ENCODE peak calls at places on chromosomes 5 and 9, in eight cellular contexts. One of them, this sample, is unnamed.

GRCh38 chr5:134465856-134466240 is 54.2 kb upstream of the CDKN2AIPNL start:
- DNase-seq in left ventricle myocardium superior: peak; percentile 95
- DNase-seq in Calu3: peak; percentile 96
- DNase-seq in mesothelial cell of epicardium: peak; percentile 84
- DNase-seq in HTR-8/SVneo: peak; percentile 90
- DNase-seq in activated CD4-positive, alpha-beta memory T cell treated with anti-CD3 and anti-CD28 coated beads, Interleukin-2, amount 10 ng/mL, durations not matched to agents 7 days and 5 days: peak; percentile 67
- DNase-seq in GM23248: peak; percentile 97
- DNase-seq in SW480: peak; percentile 93
- DNase-seq in this sample: peak; percentile 73

GRCh38 chr5:179836225-179837019 is 15.7 kb downstream of the SQSTM1 start:
- DNase-seq in left ventricle myocardium superior: peak; percentile 41
- DNase-seq in Calu3: no peak
- DNase-seq in mesothelial cell of epicardium: no peak
- DNase-seq in HTR-8/SVneo: no peak
- DNase-seq in activated CD4-positive, alpha-beta memory T cell treated with anti-CD3 and anti-CD28 coated beads, Interleukin-2, amount 10 ng/mL, durations not matched to agents 7 days and 5 days: peak; percentile 70
- DNase-seq in GM23248: peak; percentile 47
- DNase-seq in SW480: peak; percentile 55
- DNase-seq in this sample: no peak

GRCh38 chr5:147417133-147417813 is 92.6 kb downstream of the DPYSL3 start:
- DNase-seq in left ventricle myocardium superior: peak; percentile 49
- DNase-seq in Calu3: peak; percentile 80
- DNase-seq in mesothelial cell of epicardium: no peak
- DNase-seq in HTR-8/SVneo: no peak
- DNase-seq in activated CD4-positive, alpha-beta memory T cell treated with anti-CD3 and anti-CD28 coated beads, Interleukin-2, amount 10 ng/mL, durations not matched to agents 7 days and 5 days: no peak
- DNase-seq in GM23248: peak; percentile 60
- DNase-seq in SW480: no peak
- DNase-seq in this sample: no peak

GRCh38 chr5:159965031-159965837 is 43.7 kb upstream of the TTC1 start:
- DNase-seq in left ventricle myocardium superior: peak; percentile 75
- DNase-seq in Calu3: peak; percentile 76
- DNase-seq in mesothelial cell of epicardium: peak; percentile 66
- DNase-seq in HTR-8/SVneo: peak; percentile 68
- DNase-seq in activated CD4-positive, alpha-beta memory T cell treated with anti-CD3 and anti-CD28 coated beads, Interleukin-2, amount 10 ng/mL, durations not matched to agents 7 days and 5 days: peak; percentile 31
- DNase-seq in GM23248: peak; percentile 80
- DNase-seq in SW480: peak; percentile 83
- DNase-seq in this sample: no peak

GRCh38 chr5:51652980-51653379 is 269.7 kb downstream of the ISL1 start:
- DNase-seq in left ventricle myocardium superior: no peak
- DNase-seq in Calu3: peak; percentile 28
- DNase-seq in mesothelial cell of epicardium: no peak
- DNase-seq in HTR-8/SVneo: no peak
- DNase-seq in activated CD4-positive, alpha-beta memory T cell treated with anti-CD3 and anti-CD28 coated beads, Interleukin-2, amount 10 ng/mL, durations not matched to agents 7 days and 5 days: no peak
- DNase-seq in GM23248: no peak
- DNase-seq in SW480: no peak
- DNase-seq in this sample: peak; percentile 45

GRCh38 chr9:37197158-37198033 is 77.0 kb downstream of the ZCCHC7 start:
- DNase-seq in left ventricle myocardium superior: no peak
- DNase-seq in Calu3: no peak
- DNase-seq in mesothelial cell of epicardium: no peak
- DNase-seq in HTR-8/SVneo: no peak
- DNase-seq in activated CD4-positive, alpha-beta memory T cell treated with anti-CD3 and anti-CD28 coated beads, Interleukin-2, amount 10 ng/mL, durations not matched to agents 7 days and 5 days: no peak
- DNase-seq in GM23248: peak; percentile 24
- DNase-seq in SW480: no peak
- DNase-seq in this sample: no peak

GRCh38 chr9:114003756-114004155 is 74.3 kb downstream of the AMBP start:
- DNase-seq in left ventricle myocardium superior: no peak
- DNase-seq in Calu3: no peak
- DNase-seq in mesothelial cell of epicardium: no peak
- DNase-seq in HTR-8/SVneo: no peak
- DNase-seq in activated CD4-positive, alpha-beta memory T cell treated with anti-CD3 and anti-CD28 coated beads, Interleukin-2, amount 10 ng/mL, durations not matched to agents 7 days and 5 days: no peak
- DNase-seq in GM23248: no peak
- DNase-seq in SW480: no peak
- DNase-seq in this sample: no peak

GRCh38 chr5:109455598-109456096 is 45.9 kb upstream of the PJA2 start:
- DNase-seq in left ventricle myocardium superior: no peak
- DNase-seq in Calu3: peak; percentile 71
- DNase-seq in mesothelial cell of epicardium: no peak
- DNase-seq in HTR-8/SVneo: peak; percentile 81
- DNase-seq in activated CD4-positive, alpha-beta memory T cell treated with anti-CD3 and anti-CD28 coated beads, Interleukin-2, amount 10 ng/mL, durations not matched to agents 7 days and 5 days: peak; percentile 17
- DNase-seq in GM23248: peak; percentile 98
- DNase-seq in SW480: peak; percentile 85
- DNase-seq in this sample: peak; percentile 92

GRCh38 chr9:124290053-124290581 is 32.4 kb downstream of the NEK6 start:
- DNase-seq in left ventricle myocardium superior: no peak
- DNase-seq in Calu3: no peak
- DNase-seq in mesothelial cell of epicardium: no peak
- DNase-seq in HTR-8/SVneo: no peak
- DNase-seq in activated CD4-positive, alpha-beta memory T cell treated with anti-CD3 and anti-CD28 coated beads, Interleukin-2, amount 10 ng/mL, durations not matched to agents 7 days and 5 days: no peak
- DNase-seq in GM23248: no peak
- DNase-seq in SW480: no peak
- DNase-seq in this sample: no peak

GRCh38 chr5:113489299-113489698 is 1.0 kb upstream of the MCC start:
- DNase-seq in left ventricle myocardium superior: no peak
- DNase-seq in Calu3: peak; percentile 72
- DNase-seq in mesothelial cell of epicardium: no peak
- DNase-seq in HTR-8/SVneo: peak; percentile 83
- DNase-seq in activated CD4-positive, alpha-beta memory T cell treated with anti-CD3 and anti-CD28 coated beads, Interleukin-2, amount 10 ng/mL, durations not matched to agents 7 days and 5 days: peak; percentile 26
- DNase-seq in GM23248: peak; percentile 97
- DNase-seq in SW480: peak; percentile 99
- DNase-seq in this sample: peak; percentile 94

GRCh38 chr9:95880011-95880690 is 4.7 kb downstream of the ERCC6L2 start:
- DNase-seq in left ventricle myocardium superior: no peak
- DNase-seq in Calu3: no peak
- DNase-seq in mesothelial cell of epicardium: no peak
- DNase-seq in HTR-8/SVneo: no peak
- DNase-seq in activated CD4-positive, alpha-beta memory T cell treated with anti-CD3 and anti-CD28 coated beads, Interleukin-2, amount 10 ng/mL, durations not matched to agents 7 days and 5 days: no peak
- DNase-seq in GM23248: peak; percentile 41
- DNase-seq in SW480: no peak
- DNase-seq in this sample: no peak

GRCh38 chr5:158727771-158728311 is 371.9 kb downstream of the EBF1 start:
- DNase-seq in left ventricle myocardium superior: peak; percentile 57
- DNase-seq in Calu3: no peak
- DNase-seq in mesothelial cell of epicardium: no peak
- DNase-seq in HTR-8/SVneo: no peak
- DNase-seq in activated CD4-positive, alpha-beta memory T cell treated with anti-CD3 and anti-CD28 coated beads, Interleukin-2, amount 10 ng/mL, durations not matched to agents 7 days and 5 days: no peak
- DNase-seq in GM23248: peak; percentile 60
- DNase-seq in SW480: peak; percentile 27
- DNase-seq in this sample: no peak

GRCh38 chr9:112059145-112059979 is 115.7 kb downstream of the SUSD1 start:
- DNase-seq in left ventricle myocardium superior: no peak
- DNase-seq in Calu3: no peak
- DNase-seq in mesothelial cell of epicardium: no peak
- DNase-seq in HTR-8/SVneo: no peak
- DNase-seq in activated CD4-positive, alpha-beta memory T cell treated with anti-CD3 and anti-CD28 coated beads, Interleukin-2, amount 10 ng/mL, durations not matched to agents 7 days and 5 days: no peak
- DNase-seq in GM23248: peak; percentile 89
- DNase-seq in SW480: peak; percentile 44
- DNase-seq in this sample: peak; percentile 80

GRCh38 chr5:124411089-124411488 is 335.4 kb downstream of the ZNF608 start:
- DNase-seq in left ventricle myocardium superior: no peak
- DNase-seq in Calu3: no peak
- DNase-seq in mesothelial cell of epicardium: no peak
- DNase-seq in HTR-8/SVneo: no peak
- DNase-seq in activated CD4-positive, alpha-beta memory T cell treated with anti-CD3 and anti-CD28 coated beads, Interleukin-2, amount 10 ng/mL, durations not matched to agents 7 days and 5 days: no peak
- DNase-seq in GM23248: peak; percentile 5
- DNase-seq in SW480: no peak
- DNase-seq in this sample: no peak

GRCh38 chr9:76472925-76473324 is 13.9 kb downstream of the GCNT1 start:
- DNase-seq in left ventricle myocardium superior: no peak
- DNase-seq in Calu3: no peak
- DNase-seq in mesothelial cell of epicardium: no peak
- DNase-seq in HTR-8/SVneo: no peak
- DNase-seq in activated CD4-positive, alpha-beta memory T cell treated with anti-CD3 and anti-CD28 coated beads, Interleukin-2, amount 10 ng/mL, durations not matched to agents 7 days and 5 days: no peak
- DNase-seq in GM23248: no peak
- DNase-seq in SW480: peak; percentile 84
- DNase-seq in this sample: no peak

GRCh38 chr9:36164361-36164760 is 4.8 kb upstream of the CCIN start:
- DNase-seq in left ventricle myocardium superior: no peak
- DNase-seq in Calu3: no peak
- DNase-seq in mesothelial cell of epicardium: no peak
- DNase-seq in HTR-8/SVneo: no peak
- DNase-seq in activated CD4-positive, alpha-beta memory T cell treated with anti-CD3 and anti-CD28 coated beads, Interleukin-2, amount 10 ng/mL, durations not matched to agents 7 days and 5 days: no peak
- DNase-seq in GM23248: no peak
- DNase-seq in SW480: no peak
- DNase-seq in this sample: no peak

This sample was measured in kidney epithelial cell.